ENCODE peak calls at places on chromosomes 6 and 20, in five cellular contexts. Q is progenitor cell of endocrine pancreas; L is smooth muscle cell of the brain vasculature; F is endothelial cell; W is activated CD4-positive, CD25-positive, alpha-beta regulatory T cell treated with anti-CD3 and anti-CD28 coated beads, Interleukin-2, amount 50 U/mL, for 72 hours. H is an unnamed sample.

GRCh38 chr6:8904754-8905153 is 469.4 kb upstream of the SLC35B3 start:
- DNase-seq in L (no peak), F (no peak), Q (no peak), W (no peak), H (no peak)

GRCh38 chr6:160357088-160357487 is 8.9 kb downstream of the SLC22A3 start:
- DNase-seq in W (no peak), Q (no peak), L (no peak), F (no peak), H (no peak)

GRCh38 chr6:45933855-45934254 is 81.8 kb downstream of the CLIC5 start:
- DNase-seq in F (no peak), L (peak; percentile 75), W (no peak), Q (no peak), H (no peak)

GRCh38 chr6:99252421-99252820 is 97.1 kb downstream of the FAXC start:
- DNase-seq in F (no peak), W (no peak), Q (no peak), L (no peak), H (no peak)

GRCh38 chr20:44784688-44785087 is 25.7 kb downstream of the RIMS4 start:
- DNase-seq in F (no peak), Q (no peak), L (no peak), W (no peak), H (no peak)

GRCh38 chr6:63805808-63806572 is 170.4 kb downstream of the PHF3 start:
- DNase-seq in W (no peak), Q (no peak), L (no peak), F (no peak), H (no peak)

GRCh38 chr6:30611856-30612194 is 5.2 kb downstream of the PPP1R10 start:
- DNase-seq in Q (no peak), F (no peak), L (no peak), W (no peak), H (no peak)

GRCh38 chr6:132715204-132715603 is 1.3 kb upstream of the VNN1 start:
- DNase-seq in F (peak; percentile 62), Q (peak; percentile 11), W (no peak), L (peak; percentile 15), H (peak; percentile 27)

GRCh38 chr20:44087051-44087856 is 99.7 kb downstream of the JPH2 start:
- DNase-seq in F (no peak), Q (no peak), W (no peak), L (no peak), H (no peak)

GRCh38 chr6:11208267-11208666 is 24.2 kb downstream of the NEDD9 start:
- DNase-seq in F (no peak), W (no peak), L (no peak), Q (no peak), H (no peak)

GRCh38 chr6:17867880-17868279 is 119.6 kb downstream of the KIF13A start:
- DNase-seq in F (no peak), W (no peak), Q (no peak), L (no peak), H (no peak)

GRCh38 chr6:53982361-53983050 is 128.7 kb upstream of the MLIP start:
- DNase-seq in Q (no peak), L (no peak), F (no peak), W (no peak), H (no peak)

GRCh38 chr20:18698735-18699380 is 111.0 kb downstream of the DTD1 start:
- DNase-seq in F (no peak), L (no peak), W (no peak), Q (no peak), H (no peak)

GRCh38 chr20:33132858-33133615 is 34.9 kb upstream of the BPIFA2 start:
- DNase-seq in W (no peak), F (no peak), Q (no peak), L (no peak), H (no peak)

GRCh38 chr6:158226655-158227512 is 58.7 kb downstream of the GTF2H5 start:
- DNase-seq in W (no peak), F (no peak), Q (no peak), L (no peak), H (no peak)

GRCh38 chr20:58109126-58109880 is 119.2 kb downstream of the ANKRD60 start:
- DNase-seq in L (no peak), F (no peak), Q (no peak), W (no peak), H (no peak)

GRCh38 chr20:8082999-8083398 is 49.1 kb upstream of the PLCB1 start:
- DNase-seq in W (no peak), Q (no peak), L (no peak), F (no peak), H (no peak)

GRCh38 chr6:100237881-100238280 is 226.8 kb downstream of the SIM1 start:
- DNase-seq in F (no peak), W (no peak), L (no peak), Q (no peak), H (no peak)

GRCh38 chr6:33689148-33689494 is 22.4 kb downstream of the UQCC2 start:
- DNase-seq in L (no peak), F (no peak), W (no peak), Q (no peak), H (no peak)

GRCh38 chr20:63234693-63235398 is 859 bp upstream of the BIRC7 start:
- DNase-seq in W (no peak), L (no peak), Q (peak; percentile 51), F (peak; percentile 58), H (no peak)

H was measured in caudate nucleus.